ENCODE peak calls at places on chromosomes 5 and 9, in ten cellular contexts. P, G, Z, K, N, W, O, C, A and T are unnamed samples.
A peak's percentile ranks its signal among the peaks of the same experiment; 100 is the strongest.

GRCh38 chr9:36037580-36038169 is 962 bp downstream of the RECK start:
- DNase-seq in O (no peak), A (no peak), P (no peak), Z (no peak), W (no peak), C (no peak), G (peak; percentile 68), N (no peak), K (peak; percentile 17), T (no peak)

GRCh38 chr5:139651863-139652787 is 4.0 kb downstream of the CXXC5 start:
- DNase-seq in Z (peak; percentile 87), P (peak; percentile 80), G (peak; percentile 91), W (peak; percentile 83), K (peak; percentile 64), O (peak; percentile 95), N (peak; percentile 79), C (no peak), A (peak; percentile 86), T (peak; percentile 86)

GRCh38 chr9:115913666-115914065 is 239.9 kb upstream of the PAPPA start:
- DNase-seq in C (no peak), W (no peak), K (no peak), O (no peak), G (no peak), N (no peak), Z (no peak), A (no peak), P (no peak), T (no peak)

GRCh38 chr5:146447734-146448380 is 724 bp downstream of the TCERG1 start:
- DNase-seq in N (no peak), Z (peak; percentile 45), A (no peak), G (no peak), O (no peak), P (no peak), C (no peak), K (peak; percentile 33), W (no peak), T (no peak)

GRCh38 chr5:38211354-38211710 is 47.0 kb upstream of the EGFLAM start:
- DNase-seq in Z (no peak), P (no peak), A (no peak), C (no peak), G (no peak), K (no peak), O (no peak), N (no peak), W (no peak), T (no peak)

GRCh38 chr5:150644058-150644457 is 3.6 kb downstream of the SYNPO start:
- DNase-seq in N (no peak), G (no peak), A (no peak), Z (no peak), C (no peak), P (no peak), K (no peak), W (no peak), O (no peak), T (no peak)

GRCh38 chr9:91312717-91313325 is 48.9 kb downstream of the AUH start:
- DNase-seq in K (no peak), W (no peak), A (peak; percentile 73), N (no peak), Z (no peak), P (no peak), G (no peak), C (no peak), O (no peak), T (no peak)

GRCh38 chr5:987761-988160 is 20.8 kb upstream of the NKD2 start:
- DNase-seq in K (no peak), C (no peak), P (no peak), N (no peak), A (no peak), O (no peak), Z (no peak), W (no peak), G (no peak), T (no peak)

GRCh38 chr5:142697846-142698245 is 12.0 kb upstream of the FGF1 start:
- DNase-seq in C (peak; percentile 45), O (no peak), Z (no peak), A (peak; percentile 47), W (no peak), K (no peak), P (peak; percentile 81), G (peak; percentile 81), N (peak; percentile 59), T (peak; percentile 78)

GRCh38 chr9:77926314-77926959 is 105.2 kb downstream of the GNAQ start:
- DNase-seq in W (no peak), C (no peak), K (peak; percentile 31), A (no peak), N (no peak), Z (no peak), P (no peak), O (no peak), G (no peak), T (no peak)

GRCh38 chr5:141814064-141814982 is 63.9 kb downstream of the PCDH1 start:
- DNase-seq in G (no peak), W (no peak), P (peak; percentile 64), K (peak; percentile 55), C (no peak), O (no peak), Z (peak; percentile 64), N (peak; percentile 48), A (peak; percentile 47), T (peak; percentile 45)

GRCh38 chr9:13082796-13083195 is 196.7 kb downstream of the MPDZ start:
- DNase-seq in K (no peak), G (no peak), P (no peak), Z (no peak), W (no peak), N (no peak), O (no peak), C (no peak), A (no peak), T (no peak)

GRCh38 chr5:179732918-179733763 is 519 bp downstream of the MAML1 start:
- DNase-seq in A (peak; percentile 56), G (peak; percentile 71), W (peak; percentile 16), C (peak; percentile 13), P (peak; percentile 49), K (peak; percentile 54), O (no peak), Z (peak; percentile 36), N (peak; percentile 22), T (peak; percentile 58)

GRCh38 chr5:164013077-164013670 is 507.8 kb downstream of the MAT2B start:
- DNase-seq in A (peak; percentile 53), W (no peak), C (peak; percentile 11), P (peak; percentile 27), K (peak; percentile 75), G (peak; percentile 69), O (no peak), Z (peak; percentile 57), N (no peak), T (peak; percentile 36)

GRCh38 chr5:127088226-127088625 is 14.9 kb upstream of the C5orf63 start:
- DNase-seq in N (no peak), K (peak; percentile 41), A (no peak), O (no peak), C (no peak), W (no peak), G (no peak), P (no peak), Z (peak; percentile 26), T (peak; percentile 34)

GRCh38 chr5:82314964-82315728 is 37.0 kb upstream of the RPS23 start:
- DNase-seq in P (no peak), N (no peak), G (no peak), Z (no peak), C (no peak), W (no peak), O (no peak), A (no peak), K (no peak), T (no peak)

GRCh38 chr9:104871961-104872527 is 55.9 kb downstream of the ABCA1 start:
- DNase-seq in W (no peak), K (no peak), P (no peak), G (no peak), Z (no peak), O (no peak), A (no peak), N (no peak), C (no peak), T (no peak)

GRCh38 chr5:9421823-9422354 is 124.0 kb downstream of the SEMA5A start:
- DNase-seq in W (no peak), Z (no peak), O (no peak), A (no peak), N (no peak), C (no peak), P (no peak), K (no peak), G (no peak), T (no peak)

GRCh38 chr5:14209222-14209822 is 66.2 kb downstream of the TRIO start:
- DNase-seq in A (no peak), P (no peak), N (no peak), W (no peak), G (no peak), Z (no peak), C (no peak), K (no peak), O (no peak), T (no peak)
- H3K4me1 ChIP-seq in A (peaks cover 31% of the 10 kb centered on the region), P (peaks cover 3% of the 10 kb centered on the region), N (no peaks in the 10 kb centered on the region), W (peaks cover 53% of the 10 kb centered on the region), G (no peaks in the 10 kb centered on the region), Z (peaks cover 89% of the 10 kb centered on the region), C (peaks cover 19% of the 10 kb centered on the region), K (peaks cover 94% of the 10 kb centered on the region), O (peaks cover 38% of the 10 kb centered on the region), T (peaks cover 58% of the 10 kb centered on the region)

GRCh38 chr5:61731946-61732314 is 399.9 kb downstream of the ZSWIM6 start:
- DNase-seq in W (no peak), P (no peak), G (no peak), N (no peak), O (peak; percentile 42), Z (no peak), C (peak; percentile 59), A (no peak), K (no peak), T (peak; percentile 22)
- H3K4me3 ChIP-seq in W (no peak overlapping the region), P (peak overlapping the region; percentile 0), G (peak overlapping the region; percentile 41), N (no peak overlapping the region), O (peak overlapping the region; percentile 53), Z (no peak overlapping the region), C (no peak overlapping the region), A (no peak overlapping the region), K (no peak overlapping the region), T (no peak overlapping the region)

GRCh38 chr9:109475526-109475925 is 22.6 kb downstream of the PTPN3 start:
- DNase-seq in K (peak; percentile 37), P (no peak), G (no peak), Z (no peak), A (no peak), C (no peak), O (no peak), W (peak; percentile 72), N (no peak), T (no peak)
- TF ChIP-seq POLR2A in K (no peak), P (no peak), G (no peak), Z (no peak), A (no peak), C (no peak), O (no peak), W (no peak), N (no peak), T (no peak)

GRCh38 chr5:56851258-56851941 is 36.1 kb downstream of the MAP3K1 start:
- DNase-seq in P (no peak), W (no peak), N (no peak), O (no peak), A (peak; percentile 66), K (no peak), C (no peak), G (no peak), Z (no peak), T (peak; percentile 43)
- H3K4me1 ChIP-seq in P (peaks cover 3% of the 10 kb centered on the region), W (peaks cover 67% of the 10 kb centered on the region), N (no peaks in the 10 kb centered on the region), O (peaks cover 48% of the 10 kb centered on the region), A (peaks cover 90% of the 10 kb centered on the region), K (peaks cover 14% of the 10 kb centered on the region), C (peaks cover 3% of the 10 kb centered on the region), G (no peaks in the 10 kb centered on the region), Z (peaks cover 25% of the 10 kb centered on the region), T (peaks cover 88% of the 10 kb centered on the region)